ENCODE peak calls at places on chromosomes 5 and 9, in five cellular contexts. S, N, X, D and H are unnamed samples.

GRCh38 chr5:170892201-170892600 is 30.4 kb downstream of the RANBP17 start:
- DNase-seq in S (no peak), N (no peak), X (no peak), D (no peak), H (no peak)

GRCh38 chr5:103232393-103232999 is 26.1 kb upstream of the MACIR start:
- DNase-seq in S (peak), N (no peak), X (no peak), D (no peak), H (peak)

GRCh38 chr9:82271099-82271498 is 282.5 kb downstream of the SPATA31D1 start:
- DNase-seq in S (peak), N (no peak), X (no peak), D (no peak), H (no peak)

GRCh38 chr5:1003296-1003937 is 5.2 kb upstream of the NKD2 start:
- DNase-seq in S (peak), N (peak), X (peak), D (no peak), H (no peak)

GRCh38 chr5:99033014-99033931 is 104.5 kb upstream of the CHD1 start:
- DNase-seq in S (peak), N (no peak), X (no peak), D (no peak), H (no peak)

GRCh38 chr5:76365558-76365957 is 37.5 kb upstream of the IQGAP2 start:
- DNase-seq in S (no peak), N (no peak), X (no peak), D (no peak), H (no peak)

GRCh38 chr5:154652746-154653417 is 102.3 kb upstream of the LARP1 start:
- DNase-seq in S (no peak), N (no peak), X (no peak), D (no peak), H (no peak)

GRCh38 chr5:78845487-78845886 is 139.6 kb downstream of the ARSB start:
- DNase-seq in S (no peak), N (no peak), X (no peak), D (no peak), H (no peak)

GRCh38 chr9:37650873-37651768 is at the start of gene FRMPD1:
- DNase-seq in S (peak), N (peak), X (peak), D (peak), H (peak)

GRCh38 chr9:131310833-131311554 is 21.5 kb downstream of the PLPP7 start:
- DNase-seq in S (no peak), N (no peak), X (no peak), D (peak), H (no peak)

GRCh38 chr5:166251786-166252185 is 2039.7 kb upstream of the WWC1 start:
- DNase-seq in S (no peak), N (no peak), X (no peak), D (no peak), H (no peak)

GRCh38 chr9:130342714-130343085 is 77.1 kb downstream of the HMCN2 start:
- DNase-seq in S (no peak), N (no peak), X (no peak), D (no peak), H (no peak)

GRCh38 chr5:175344331-175345200 is 99.4 kb downstream of the DRD1 start:
- DNase-seq in S (no peak), N (no peak), X (peak), D (no peak), H (no peak)

GRCh38 chr9:134521817-134522501 is 119.6 kb upstream of the COL5A1 start:
- DNase-seq in S (no peak), N (no peak), X (no peak), D (no peak), H (no peak)

GRCh38 chr5:14143843-14144585 is 872 bp downstream of the TRIO start:
- DNase-seq in S (peak), N (peak), X (peak), D (no peak), H (peak)

GRCh38 chr9:93580654-93581380 is 4.4 kb downstream of the PHF2 start:
- DNase-seq in S (no peak), N (no peak), X (peak), D (no peak), H (no peak)

GRCh38 chr5:148635321-148636083 is 18.8 kb downstream of the HTR4 start:
- DNase-seq in S (no peak), N (no peak), X (no peak), D (no peak), H (no peak)

GRCh38 chr5:109038209-109038840 is 290.6 kb downstream of the FER start:
- DNase-seq in S (peak), N (no peak), X (no peak), D (no peak), H (no peak)

GRCh38 chr9:136351237-136351800 is 12.2 kb downstream of the DNLZ start:
- DNase-seq in S (no peak), N (no peak), X (no peak), D (no peak), H (no peak)

GRCh38 chr9:36946653-36947052 is 87.4 kb downstream of the PAX5 start:
- DNase-seq in S (peak), N (no peak), X (no peak), D (no peak), H (no peak)

GRCh38 chr9:129139993-129140396 is 28.8 kb downstream of the PTPA start:
- DNase-seq in S (peak), N (peak), X (peak), D (peak), H (peak)

GRCh38 chr5:80904533-80905187 is 55.5 kb upstream of the RASGRF2 start:
- DNase-seq in S (no peak), N (no peak), X (no peak), D (no peak), H (no peak)

GRCh38 chr5:167664222-167664804 is 627.1 kb upstream of the WWC1 start:
- DNase-seq in S (no peak), N (no peak), X (no peak), D (no peak), H (no peak)

GRCh38 chr9:111475195-111475594 is 9.0 kb downstream of the ECPAS start:
- DNase-seq in S (no peak), N (no peak), X (no peak), D (no peak), H (no peak)

GRCh38 chr5:1481999-1482381 is 36.8 kb upstream of the SLC6A3 start:
- DNase-seq in S (no peak), N (no peak), X (no peak), D (no peak), H (no peak)

GRCh38 chr5:115979628-115980041 is 17.4 kb downstream of the LVRN start:
- DNase-seq in S (no peak), N (no peak), X (no peak), D (no peak), H (no peak)

GRCh38 chr5:30894811-30895210 is 298.7 kb upstream of the CDH6 start:
- DNase-seq in S (no peak), N (no peak), X (no peak), D (no peak), H (no peak)

GRCh38 chr5:38265546-38266179 is 7.3 kb downstream of the EGFLAM start:
- DNase-seq in S (peak), N (peak), X (no peak), D (peak), H (peak)

GRCh38 chr5:79284852-79285251 is 48.9 kb downstream of the JMY start:
- DNase-seq in S (no peak), N (no peak), X (no peak), D (no peak), H (no peak)

GRCh38 chr5:106047341-106047740 is 1623.4 kb downstream of the EFNA5 start:
- DNase-seq in S (no peak), N (no peak), X (no peak), D (no peak), H (no peak)

GRCh38 chr5:113152053-113152452 is 175.5 kb downstream of the DCP2 start:
- DNase-seq in S (no peak), N (no peak), X (no peak), D (no peak), H (no peak)

GRCh38 chr9:38299856-38300255 is 92.6 kb upstream of the ALDH1B1 start:
- DNase-seq in S (no peak), N (no peak), X (no peak), D (no peak), H (no peak)

GRCh38 chr5:173618927-173619519 is 2.6 kb upstream of the BOD1 start:
- DNase-seq in S (peak), N (peak), X (peak), D (no peak), H (peak)

GRCh38 chr9:132840980-132841379 is 37.1 kb downstream of the AK8 start:
- DNase-seq in S (no peak), N (no peak), X (no peak), D (no peak), H (no peak)

GRCh38 chr5:32506251-32506661 is 61.7 kb upstream of the ZFR start:
- DNase-seq in S (no peak), N (no peak), X (no peak), D (no peak), H (no peak)

GRCh38 chr5:174751154-174751990 is 27.0 kb downstream of the MSX2 start:
- DNase-seq in S (peak), N (no peak), X (no peak), D (no peak), H (no peak)

GRCh38 chr9:136044971-136045594 is 50.0 kb downstream of the NACC2 start:
- DNase-seq in S (no peak), N (no peak), X (no peak), D (no peak), H (no peak)

GRCh38 chr9:86773437-86773836 is 173.9 kb downstream of the GAS1 start:
- DNase-seq in S (no peak), N (no peak), X (no peak), D (no peak), H (no peak)

GRCh38 chr5:77437194-77437593 is 54.9 kb downstream of the WDR41 start:
- DNase-seq in S (no peak), N (no peak), X (no peak), D (no peak), H (no peak)
- TF ChIP-seq CTCF in S (peak), N (no peak), X (no peak), D (no peak), H (no peak)

GRCh38 chr5:179825655-179826182 is 5.0 kb downstream of the SQSTM1 start:
- DNase-seq in S (no peak), N (no peak), X (no peak), D (no peak), H (no peak)
- TF ChIP-seq CTCF in S (peak), N (no peak), X (no peak), D (no peak), H (no peak)

GRCh38 chr5:15521349-15521937 is 21.5 kb downstream of the FBXL7 start:
- DNase-seq in S (no peak), N (no peak), X (no peak), D (no peak), H (no peak)
- TF ChIP-seq CTCF in S (no peak), N (no peak), X (no peak), D (no peak), H (no peak)

GRCh38 chr5:132375957-132376356 is 6.4 kb downstream of the SLC22A5 start:
- DNase-seq in S (no peak), N (no peak), X (no peak), D (no peak), H (no peak)
- TF ChIP-seq CTCF in S (no peak), N (no peak), X (no peak), D (no peak), H (no peak)

GRCh38 chr5:142215915-142216681 is 107.5 kb downstream of the NDFIP1 start:
- DNase-seq in S (peak), N (peak), X (peak), D (no peak), H (no peak)
- TF ChIP-seq CTCF in S (no peak), N (no peak), X (no peak), D (no peak), H (no peak)

DNA sequence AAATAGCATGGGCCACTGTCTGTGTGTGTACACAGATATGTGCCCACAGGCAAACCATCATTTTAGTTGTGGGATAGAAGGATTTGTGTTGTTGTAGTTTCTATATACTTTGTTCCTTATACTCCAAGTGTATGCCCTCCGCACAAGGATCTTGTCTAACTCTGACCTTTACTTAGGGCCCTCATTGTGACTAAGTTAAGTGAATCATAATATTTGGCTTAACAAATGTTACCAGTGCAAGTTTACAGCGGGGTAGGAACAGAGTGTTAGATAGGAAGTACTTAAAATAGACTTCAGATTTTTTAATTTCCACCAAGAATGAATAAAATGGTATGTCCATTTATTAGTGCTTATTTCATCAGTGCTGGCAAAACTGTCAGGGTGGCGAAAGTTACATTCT is 29.5 kb upstream of the CYFIP2 start:
- DNase-seq in S (no peak), N (no peak), X (no peak), D (no peak), H (no peak)
- TF ChIP-seq CTCF in S (no peak), N (no peak), X (no peak), D (no peak), H (no peak)

DNA sequence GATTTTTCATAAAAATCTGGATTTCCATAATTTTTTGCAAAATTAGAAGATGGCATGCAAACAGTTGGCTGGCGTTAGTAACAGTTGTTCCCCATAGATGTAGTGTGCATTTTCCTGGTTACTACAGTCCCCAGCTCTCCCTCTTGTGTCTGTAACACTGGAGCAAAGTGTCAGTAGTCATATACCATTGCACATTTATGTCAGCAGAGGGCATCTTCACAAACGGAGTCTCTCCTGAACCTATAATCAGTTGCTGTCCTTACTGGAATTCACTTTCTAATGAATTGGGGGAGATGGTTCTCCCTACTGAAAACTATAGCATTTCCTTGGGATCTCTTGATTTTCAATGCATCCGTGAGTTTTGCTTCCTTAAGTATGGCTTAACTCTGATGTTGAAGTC is 44.7 kb upstream of the DMAC1 start:
- DNase-seq in S (no peak), N (no peak), X (no peak), D (no peak), H (peak)
- TF ChIP-seq CTCF in S (peak), N (no peak), X (peak), D (peak), H (no peak)

DNA sequence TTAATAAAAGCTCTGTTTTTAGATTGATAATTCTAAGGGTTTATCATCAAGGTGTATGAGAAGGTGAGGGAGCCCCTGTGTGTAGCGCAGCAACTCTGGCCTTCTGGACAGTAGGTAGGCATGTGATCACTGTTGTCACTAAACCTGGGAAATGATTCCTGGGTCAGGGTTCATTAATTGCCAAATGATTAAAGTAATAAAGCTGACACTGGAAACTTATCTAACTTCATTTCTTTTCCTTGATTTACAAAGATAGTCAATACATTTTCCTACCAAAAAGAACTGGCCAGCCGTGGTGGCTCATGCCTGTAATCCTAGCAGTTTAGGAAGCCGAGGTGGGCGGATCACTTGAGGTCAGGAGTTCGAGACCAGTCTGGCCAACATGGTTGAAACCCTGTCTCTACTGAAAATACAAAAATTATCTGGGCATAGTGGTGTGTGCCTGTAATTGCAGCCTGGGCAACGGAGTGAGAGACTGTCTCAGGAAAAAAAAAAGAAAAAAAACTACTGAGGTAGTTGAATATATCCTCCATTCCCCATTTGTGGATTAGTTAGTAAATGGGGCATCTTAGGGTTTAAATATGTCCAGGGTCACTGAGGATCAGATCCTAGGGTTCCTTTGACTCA is 2.4 kb downstream of the EHMT1 start:
- DNase-seq in S (no peak), N (no peak), X (no peak), D (no peak), H (no peak)
- TF ChIP-seq CTCF in S (peak), N (no peak), X (peak), D (peak), H (no peak)

GRCh38 chr5:151315998-151316597 is 12.5 kb upstream of the SLC36A3 start:
- DNase-seq in S (peak), N (peak), X (peak), D (peak), H (peak)

GRCh38 chr5:151313357-151313756 is 9.8 kb upstream of the SLC36A3 start:
- DNase-seq in S (no peak), N (no peak), X (no peak), D (no peak), H (no peak)

GRCh38 chr5:151320481-151320880 is 16.9 kb upstream of the SLC36A3 start:
- DNase-seq in S (no peak), N (no peak), X (no peak), D (no peak), H (no peak)

GRCh38 chr5:151319334-151319733 is 15.8 kb upstream of the SLC36A3 start:
- DNase-seq in S (peak), N (no peak), X (no peak), D (no peak), H (peak)
- TF ChIP-seq CTCF in S (peak), N (no peak), X (no peak), D (no peak), H (peak)

GRCh38 chr9:128051932-128052734 is 15.0 kb downstream of the NAIF1 start:
- DNase-seq in S (peak), N (no peak), X (no peak), D (no peak), H (no peak)

GRCh38 chr9:128047231-128047630 is 19.9 kb downstream of the NAIF1 start:
- DNase-seq in S (no peak), N (no peak), X (no peak), D (no peak), H (no peak)

GRCh38 chr9:128053560-128053959 is 13.6 kb downstream of the NAIF1 start:
- DNase-seq in S (no peak), N (no peak), X (no peak), D (no peak), H (no peak)

GRCh38 chr9:128048663-128049062 is 18.5 kb downstream of the NAIF1 start:
- DNase-seq in S (no peak), N (no peak), X (no peak), D (no peak), H (no peak)

DNA sequence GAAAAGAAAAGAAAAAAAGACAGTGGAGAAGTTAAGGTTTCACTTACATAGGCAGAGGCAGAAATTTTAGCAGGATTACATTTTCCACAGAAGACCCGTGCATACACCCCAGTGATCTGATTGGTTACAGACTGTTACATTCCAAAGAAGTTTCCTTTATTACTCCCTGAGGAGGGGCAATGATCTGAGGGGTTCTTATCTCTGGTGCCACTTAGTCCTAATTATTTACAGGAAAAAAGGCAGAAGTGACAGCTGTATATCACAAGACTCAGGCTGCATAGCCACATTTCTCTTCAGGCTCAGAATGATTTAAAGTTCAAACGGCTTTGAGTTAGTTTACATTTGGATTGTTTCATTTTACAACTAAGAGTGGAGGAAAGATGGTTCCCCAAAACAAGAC is 17.3 kb downstream of the NAIF1 start:
- DNase-seq in S (no peak), N (no peak), X (no peak), D (no peak), H (no peak)
- TF ChIP-seq CTCF in S (no peak), N (no peak), X (no peak), D (no peak), H (no peak)